ENCODE peak calls at places on chromosome 13, in ten cellular contexts. F is colonic mucosa; S is dorsolateral prefrontal cortex; O is heart right ventricle; V is NCI-H774; C is stimulated activated naive B cell treated with anti-CD40 and anti-IgM and Interleukin-4, amounts not matched to agents 10 μg/mL and 1 μg/mL and 100 μg/mL, for 72 hours; M is aorta; P is foreskin keratinocyte; W is dermis blood vessel endothelial cell; I is IMR-90. L is an unnamed sample.

GRCh38 chr13:47256618-47257017 is 359.8 kb upstream of the HTR2A start:
- DNase-seq in F (no peak), S (no peak), O (no peak), V (no peak), C (no peak), M (no peak), P (peak), W (no peak), I (peak), L (no peak)

GRCh38 chr13:29595380-29596063 is at the start of gene SLC7A1:
- DNase-seq in F (peak), S (peak), O (peak), V (peak), C (peak), M (peak), P (no peak), W (peak), I (peak), L (no peak)

GRCh38 chr13:37303610-37304009 is 198.1 kb upstream of the CSNK1A1L start:
- DNase-seq in F (no peak), S (no peak), O (no peak), V (no peak), C (no peak), M (no peak), P (no peak), W (no peak), I (peak), L (no peak)

GRCh38 chr13:109275848-109276247 is 510.5 kb downstream of the IRS2 start:
- DNase-seq in F (no peak), S (no peak), O (no peak), V (no peak), C (no peak), M (no peak), P (peak), W (no peak), I (no peak), L (no peak)

GRCh38 chr13:110702591-110703526 is 3.1 kb downstream of the CARS2 start:
- DNase-seq in F (no peak), S (no peak), O (no peak), V (no peak), C (no peak), M (no peak), P (no peak), W (no peak), I (peak), L (no peak)

GRCh38 chr13:52169839-52170238 is 10.4 kb upstream of the NEK3 start:
- DNase-seq in F (no peak), S (no peak), O (no peak), V (no peak), C (no peak), M (no peak), P (no peak), W (no peak), I (no peak), L (no peak)

GRCh38 chr13:60494296-60494695 is 97.3 kb downstream of the TDRD3 start:
- DNase-seq in F (no peak), S (no peak), O (no peak), V (no peak), C (no peak), M (no peak), P (no peak), W (no peak), I (no peak), L (no peak)

GRCh38 chr13:101917475-101917810 is 465.0 kb downstream of the ITGBL1 start:
- DNase-seq in F (no peak), S (no peak), O (no peak), V (peak), C (no peak), M (peak), P (no peak), W (no peak), I (no peak), L (no peak)

GRCh38 chr13:35014606-35015005 is 72.5 kb downstream of the NBEA start:
- DNase-seq in F (no peak), S (no peak), O (no peak), V (no peak), C (no peak), M (no peak), P (no peak), W (no peak), I (no peak), L (no peak)

GRCh38 chr13:44768233-44768632 is 192.1 kb upstream of the TSC22D1 start:
- DNase-seq in F (no peak), S (no peak), O (no peak), V (no peak), C (no peak), M (no peak), P (no peak), W (peak), I (no peak), L (no peak)

GRCh38 chr13:59734393-59734792 is 429.3 kb downstream of the DIAPH3 start:
- DNase-seq in F (no peak), S (no peak), O (no peak), V (no peak), C (peak), M (no peak), P (no peak), W (no peak), I (no peak), L (no peak)

GRCh38 chr13:114020750-114021463 is 47.0 kb upstream of the C13orf46 start:
- DNase-seq in F (no peak), S (no peak), O (peak), V (peak), C (no peak), M (peak), P (no peak), W (no peak), I (no peak), L (no peak)

GRCh38 chr13:50226515-50227147 is 211.4 kb downstream of the KCNRG start:
- DNase-seq in F (no peak), S (no peak), O (no peak), V (no peak), C (no peak), M (no peak), P (no peak), W (no peak), I (no peak), L (no peak)

GRCh38 chr13:42753697-42754096 is 27.7 kb upstream of the FAM216B start:
- DNase-seq in F (no peak), S (no peak), O (no peak), V (no peak), C (no peak), M (no peak), P (no peak), W (no peak), I (no peak), L (no peak)

GRCh38 chr13:32314968-32315254 is 252 bp downstream of the ZAR1L start:
- DNase-seq in F (peak), S (no peak), O (no peak), V (no peak), C (peak), M (no peak), P (no peak), W (peak), I (peak), L (no peak)

GRCh38 chr13:38361551-38362262 is 12.1 kb downstream of the UFM1 start:
- DNase-seq in F (no peak), S (no peak), O (no peak), V (no peak), C (no peak), M (no peak), P (no peak), W (peak), I (no peak), L (no peak)